ENCODE peak calls at places on chromosomes 4 and X, in five cellular contexts. One of them, this sample, is unnamed.
A peak's percentile ranks its signal among the peaks of the same experiment; 100 is the strongest.

GRCh38 chr4:124449881-124450280 is 262.7 kb downstream of the ANKRD50 start:
- DNase-seq in fibroblast of lung: no peak
- DNase-seq in CD8-positive, alpha-beta T cell: no peak
- DNase-seq in upper lobe of right lung: no peak
- DNase-seq in tibial artery: no peak
- DNase-seq in this sample: no peak

GRCh38 chr4:47519239-47519883 is 34.3 kb downstream of the ATP10D start:
- DNase-seq in fibroblast of lung: peak; percentile 68
- DNase-seq in CD8-positive, alpha-beta T cell: no peak
- DNase-seq in upper lobe of right lung: no peak
- DNase-seq in tibial artery: no peak
- DNase-seq in this sample: no peak

GRCh38 chr4:127143460-127144190 is 489.1 kb upstream of the INTU start:
- DNase-seq in fibroblast of lung: peak; percentile 92
- DNase-seq in CD8-positive, alpha-beta T cell: no peak
- DNase-seq in upper lobe of right lung: no peak
- DNase-seq in tibial artery: no peak
- DNase-seq in this sample: no peak

GRCh38 chrX:1453390-1453783 is 678 bp upstream of the ASMTL start:
- DNase-seq in fibroblast of lung: no peak
- DNase-seq in CD8-positive, alpha-beta T cell: no peak
- DNase-seq in upper lobe of right lung: no peak
- DNase-seq in tibial artery: peak; percentile 75
- DNase-seq in this sample: peak; percentile 91

GRCh38 chrX:104370089-104370488 is 115.4 kb upstream of the ESX1 start:
- DNase-seq in fibroblast of lung: no peak
- DNase-seq in CD8-positive, alpha-beta T cell: no peak
- DNase-seq in upper lobe of right lung: no peak
- DNase-seq in tibial artery: no peak
- DNase-seq in this sample: no peak

GRCh38 chr4:87657525-87657924 is 7.4 kb downstream of the DMP1 start:
- DNase-seq in fibroblast of lung: peak; percentile 77
- DNase-seq in CD8-positive, alpha-beta T cell: no peak
- DNase-seq in upper lobe of right lung: no peak
- DNase-seq in tibial artery: no peak
- DNase-seq in this sample: no peak

GRCh38 chr4:38950159-38950558 is 82.0 kb downstream of the TMEM156 start:
- DNase-seq in fibroblast of lung: no peak
- DNase-seq in CD8-positive, alpha-beta T cell: no peak
- DNase-seq in upper lobe of right lung: no peak
- DNase-seq in tibial artery: no peak
- DNase-seq in this sample: no peak

GRCh38 chr4:112361181-112361791 is 64.1 kb downstream of the ALPK1 start:
- DNase-seq in fibroblast of lung: peak; percentile 30
- DNase-seq in CD8-positive, alpha-beta T cell: no peak
- DNase-seq in upper lobe of right lung: no peak
- DNase-seq in tibial artery: no peak
- DNase-seq in this sample: no peak

GRCh38 chrX:153600032-153600373 is 1.1 kb upstream of the CCNQ start:
- DNase-seq in fibroblast of lung: no peak
- DNase-seq in CD8-positive, alpha-beta T cell: peak; percentile 2
- DNase-seq in upper lobe of right lung: no peak
- DNase-seq in tibial artery: no peak
- DNase-seq in this sample: no peak

GRCh38 chr4:476501-476900 is 22.5 kb downstream of the ZNF721 start:
- DNase-seq in fibroblast of lung: peak; percentile 78
- DNase-seq in CD8-positive, alpha-beta T cell: no peak
- DNase-seq in upper lobe of right lung: no peak
- DNase-seq in tibial artery: no peak
- DNase-seq in this sample: no peak

GRCh38 chrX:24025741-24026402 is 1.1 kb downstream of the KLHL15 start:
- DNase-seq in fibroblast of lung: peak; percentile 68
- DNase-seq in CD8-positive, alpha-beta T cell: peak; percentile 0
- DNase-seq in upper lobe of right lung: no peak
- DNase-seq in tibial artery: peak; percentile 19
- DNase-seq in this sample: peak; percentile 57

GRCh38 chr4:140641789-140642439 is 73.2 kb upstream of the UCP1 start:
- DNase-seq in fibroblast of lung: no peak
- DNase-seq in CD8-positive, alpha-beta T cell: no peak
- DNase-seq in upper lobe of right lung: peak; percentile 68
- DNase-seq in tibial artery: no peak
- DNase-seq in this sample: peak; percentile 77

GRCh38 chrX:70480660-70481018 is 36.0 kb downstream of the DLG3 start:
- DNase-seq in fibroblast of lung: peak; percentile 38
- DNase-seq in CD8-positive, alpha-beta T cell: no peak
- DNase-seq in upper lobe of right lung: no peak
- DNase-seq in tibial artery: no peak
- DNase-seq in this sample: no peak

GRCh38 chrX:21166302-21166982 is 207.8 kb upstream of the CNKSR2 start:
- DNase-seq in fibroblast of lung: peak; percentile 61
- DNase-seq in CD8-positive, alpha-beta T cell: no peak
- DNase-seq in upper lobe of right lung: no peak
- DNase-seq in tibial artery: no peak
- DNase-seq in this sample: no peak

GRCh38 chr4:19358015-19358414 is 893.7 kb upstream of the SLIT2 start:
- DNase-seq in fibroblast of lung: peak; percentile 32
- DNase-seq in CD8-positive, alpha-beta T cell: no peak
- DNase-seq in upper lobe of right lung: no peak
- DNase-seq in tibial artery: no peak
- DNase-seq in this sample: no peak

GRCh38 chr4:133151681-133152329 is 2.7 kb downstream of the PCDH10 start:
- DNase-seq in fibroblast of lung: peak; percentile 64
- DNase-seq in CD8-positive, alpha-beta T cell: no peak
- DNase-seq in upper lobe of right lung: no peak
- DNase-seq in tibial artery: no peak
- DNase-seq in this sample: no peak

GRCh38 chr4:81214518-81215218 is 354 bp downstream of the PRKG2 start:
- DNase-seq in fibroblast of lung: peak; percentile 25
- DNase-seq in CD8-positive, alpha-beta T cell: no peak
- DNase-seq in upper lobe of right lung: peak; percentile 70
- DNase-seq in tibial artery: no peak
- DNase-seq in this sample: no peak

GRCh38 chrX:115592997-115593734 is 32.2 kb downstream of the PLS3 start:
- DNase-seq in fibroblast of lung: peak; percentile 68
- DNase-seq in CD8-positive, alpha-beta T cell: no peak
- DNase-seq in upper lobe of right lung: no peak
- DNase-seq in tibial artery: no peak
- DNase-seq in this sample: no peak

GRCh38 chrX:115591856-115592842 is 31.2 kb downstream of the PLS3 start:
- DNase-seq in fibroblast of lung: peak; percentile 43
- DNase-seq in CD8-positive, alpha-beta T cell: no peak
- DNase-seq in upper lobe of right lung: no peak
- DNase-seq in tibial artery: no peak
- DNase-seq in this sample: no peak

GRCh38 chrX:115591420-115591819 is 30.4 kb downstream of the PLS3 start:
- DNase-seq in fibroblast of lung: no peak
- DNase-seq in CD8-positive, alpha-beta T cell: no peak
- DNase-seq in upper lobe of right lung: no peak
- DNase-seq in tibial artery: no peak
- DNase-seq in this sample: no peak

GRCh38 chrX:115588180-115588579 is 27.2 kb downstream of the PLS3 start:
- DNase-seq in fibroblast of lung: no peak
- DNase-seq in CD8-positive, alpha-beta T cell: no peak
- DNase-seq in upper lobe of right lung: no peak
- DNase-seq in tibial artery: no peak
- DNase-seq in this sample: no peak

GRCh38 chrX:115589419-115589818 is 28.4 kb downstream of the PLS3 start:
- DNase-seq in fibroblast of lung: no peak
- DNase-seq in CD8-positive, alpha-beta T cell: no peak
- DNase-seq in upper lobe of right lung: no peak
- DNase-seq in tibial artery: no peak
- DNase-seq in this sample: no peak
- H3K27ac ChIP-seq in fibroblast of lung: no peak overlapping the region
- H3K27ac ChIP-seq in CD8-positive, alpha-beta T cell: no peak overlapping the region
- H3K27ac ChIP-seq in upper lobe of right lung: no peak overlapping the region
- H3K27ac ChIP-seq in tibial artery: peak overlapping the region; percentile 79
- H3K27ac ChIP-seq in this sample: no peak overlapping the region

GRCh38 chr4:100682477-100683218 is 164.8 kb upstream of the EMCN start:
- DNase-seq in fibroblast of lung: no peak
- DNase-seq in CD8-positive, alpha-beta T cell: no peak
- DNase-seq in upper lobe of right lung: no peak
- DNase-seq in tibial artery: no peak
- DNase-seq in this sample: no peak
- TF ChIP-seq CTCF in fibroblast of lung: no peak
- TF ChIP-seq CTCF in CD8-positive, alpha-beta T cell: no peak
- TF ChIP-seq CTCF in upper lobe of right lung: no peak
- TF ChIP-seq CTCF in tibial artery: no peak
- TF ChIP-seq CTCF in this sample: no peak

GRCh38 chrX:39017716-39018115 is 216.5 kb downstream of the MID1IP1 start:
- DNase-seq in fibroblast of lung: no peak
- DNase-seq in CD8-positive, alpha-beta T cell: no peak
- DNase-seq in upper lobe of right lung: no peak
- DNase-seq in tibial artery: no peak
- DNase-seq in this sample: no peak

GRCh38 chrX:39017062-39017461 is 215.8 kb downstream of the MID1IP1 start:
- DNase-seq in fibroblast of lung: no peak
- DNase-seq in CD8-positive, alpha-beta T cell: no peak
- DNase-seq in upper lobe of right lung: no peak
- DNase-seq in tibial artery: no peak
- DNase-seq in this sample: peak; percentile 48

GRCh38 chrX:39018526-39018925 is 217.3 kb downstream of the MID1IP1 start:
- DNase-seq in fibroblast of lung: no peak
- DNase-seq in CD8-positive, alpha-beta T cell: no peak
- DNase-seq in upper lobe of right lung: no peak
- DNase-seq in tibial artery: no peak
- DNase-seq in this sample: no peak

GRCh38 chrX:39020051-39020669 is 218.9 kb downstream of the MID1IP1 start:
- DNase-seq in fibroblast of lung: no peak
- DNase-seq in CD8-positive, alpha-beta T cell: no peak
- DNase-seq in upper lobe of right lung: no peak
- DNase-seq in tibial artery: no peak
- DNase-seq in this sample: no peak

GRCh38 chrX:39016551-39016950 is 215.3 kb downstream of the MID1IP1 start:
- DNase-seq in fibroblast of lung: no peak
- DNase-seq in CD8-positive, alpha-beta T cell: no peak
- DNase-seq in upper lobe of right lung: no peak
- DNase-seq in tibial artery: no peak
- DNase-seq in this sample: peak; percentile 25
- H3K4me3 ChIP-seq in fibroblast of lung: no peak overlapping the region
- H3K4me3 ChIP-seq in CD8-positive, alpha-beta T cell: no peak overlapping the region
- H3K4me3 ChIP-seq in upper lobe of right lung: no peak overlapping the region
- H3K4me3 ChIP-seq in tibial artery: no peak overlapping the region
- H3K4me3 ChIP-seq in this sample: no peak overlapping the region

GRCh38 chrX:5617666-5618065 is 611.0 kb downstream of the NLGN4X start:
- DNase-seq in fibroblast of lung: no peak
- DNase-seq in CD8-positive, alpha-beta T cell: no peak
- DNase-seq in upper lobe of right lung: no peak
- DNase-seq in tibial artery: no peak
- DNase-seq in this sample: no peak
- H3K27ac ChIP-seq in fibroblast of lung: no peak overlapping the region
- H3K27ac ChIP-seq in CD8-positive, alpha-beta T cell: no peak overlapping the region
- H3K27ac ChIP-seq in upper lobe of right lung: no peak overlapping the region
- H3K27ac ChIP-seq in tibial artery: no peak overlapping the region
- H3K27ac ChIP-seq in this sample: no peak overlapping the region

GRCh38 chr4:8913858-8914460 is 42.3 kb upstream of the HMX1 start:
- DNase-seq in fibroblast of lung: no peak
- DNase-seq in CD8-positive, alpha-beta T cell: no peak
- DNase-seq in upper lobe of right lung: no peak
- DNase-seq in tibial artery: no peak
- DNase-seq in this sample: peak; percentile 20

GRCh38 chr4:8914461-8915171 is 43.0 kb upstream of the HMX1 start:
- DNase-seq in fibroblast of lung: no peak
- DNase-seq in CD8-positive, alpha-beta T cell: no peak
- DNase-seq in upper lobe of right lung: peak; percentile 53
- DNase-seq in tibial artery: peak; percentile 15
- DNase-seq in this sample: peak; percentile 31

GRCh38 chr4:8912506-8912905 is 40.9 kb upstream of the HMX1 start:
- DNase-seq in fibroblast of lung: no peak
- DNase-seq in CD8-positive, alpha-beta T cell: no peak
- DNase-seq in upper lobe of right lung: no peak
- DNase-seq in tibial artery: no peak
- DNase-seq in this sample: peak; percentile 20

GRCh38 chr4:8912089-8912455 is 40.4 kb upstream of the HMX1 start:
- DNase-seq in fibroblast of lung: no peak
- DNase-seq in CD8-positive, alpha-beta T cell: no peak
- DNase-seq in upper lobe of right lung: peak; percentile 52
- DNase-seq in tibial artery: no peak
- DNase-seq in this sample: peak; percentile 27

GRCh38 chr4:8913121-8913857 is 41.6 kb upstream of the HMX1 start:
- DNase-seq in fibroblast of lung: no peak
- DNase-seq in CD8-positive, alpha-beta T cell: no peak
- DNase-seq in upper lobe of right lung: peak; percentile 66
- DNase-seq in tibial artery: no peak
- DNase-seq in this sample: peak; percentile 42
- TF ChIP-seq CTCF in fibroblast of lung: no peak
- TF ChIP-seq CTCF in CD8-positive, alpha-beta T cell: no peak
- TF ChIP-seq CTCF in upper lobe of right lung: no peak
- TF ChIP-seq CTCF in tibial artery: no peak
- TF ChIP-seq CTCF in this sample: no peak

GRCh38 chrX:46500054-46500453 is 45.2 kb downstream of the ZNF674 start:
- DNase-seq in fibroblast of lung: no peak
- DNase-seq in CD8-positive, alpha-beta T cell: no peak
- DNase-seq in upper lobe of right lung: no peak
- DNase-seq in tibial artery: no peak
- DNase-seq in this sample: no peak
- H3K4me3 ChIP-seq in fibroblast of lung: no peak overlapping the region
- H3K4me3 ChIP-seq in CD8-positive, alpha-beta T cell: no peak overlapping the region
- H3K4me3 ChIP-seq in upper lobe of right lung: no peak overlapping the region
- H3K4me3 ChIP-seq in tibial artery: no peak overlapping the region
- H3K4me3 ChIP-seq in this sample: no peak overlapping the region

DNA sequence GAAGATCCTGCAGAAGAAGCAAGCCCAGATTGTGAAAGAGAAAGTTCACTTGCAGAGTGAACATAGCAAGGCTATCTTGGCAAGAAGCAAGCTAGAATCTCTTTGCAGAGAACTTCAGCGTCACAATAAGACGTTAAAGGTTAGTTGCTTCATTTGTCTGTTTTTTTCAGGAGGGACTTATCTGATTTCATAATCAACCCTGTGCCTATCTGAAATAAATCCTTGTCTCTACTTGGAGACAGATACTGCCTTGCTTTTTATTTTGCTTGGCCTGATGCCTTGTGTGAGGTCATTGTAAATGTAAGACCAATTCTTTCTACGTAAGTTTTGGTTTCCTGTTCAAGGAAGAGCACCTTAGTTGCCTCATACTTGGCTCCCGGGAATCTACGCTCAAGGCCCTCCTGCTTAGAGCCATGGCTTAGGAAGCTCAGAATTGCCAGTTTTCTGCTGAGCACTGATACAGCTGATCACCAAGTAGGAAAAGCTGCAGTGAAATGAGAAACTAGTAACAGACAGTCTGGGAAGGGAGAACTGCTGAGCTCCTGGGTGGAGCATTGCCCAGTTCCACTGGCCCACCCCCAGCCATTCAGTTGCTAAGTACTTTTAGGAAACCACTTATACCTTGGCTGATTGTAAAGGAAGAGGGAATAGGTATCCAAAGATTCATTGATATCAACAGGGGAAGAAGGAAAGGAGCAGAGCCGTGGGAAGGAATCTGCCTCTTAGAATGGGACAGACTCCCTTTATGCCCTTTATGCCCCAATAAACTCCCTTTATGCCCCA is 41.8 kb downstream of the RBBP7 start:
- DNase-seq in fibroblast of lung: peak; percentile 93
- DNase-seq in CD8-positive, alpha-beta T cell: no peak
- DNase-seq in upper lobe of right lung: no peak
- DNase-seq in tibial artery: peak; percentile 50
- DNase-seq in this sample: no peak
- H3K27ac ChIP-seq in fibroblast of lung: peak overlapping the region; percentile 63
- H3K27ac ChIP-seq in CD8-positive, alpha-beta T cell: no peak overlapping the region
- H3K27ac ChIP-seq in upper lobe of right lung: peak overlapping the region; percentile 58
- H3K27ac ChIP-seq in tibial artery: peak overlapping the region; percentile 67
- H3K27ac ChIP-seq in this sample: no peak overlapping the region

GRCh38 chr4:7678318-7678852 is 243.7 kb upstream of the PSAPL1 start:
- DNase-seq in fibroblast of lung: no peak
- DNase-seq in CD8-positive, alpha-beta T cell: no peak
- DNase-seq in upper lobe of right lung: no peak
- DNase-seq in tibial artery: no peak
- DNase-seq in this sample: no peak
- TF ChIP-seq CTCF in fibroblast of lung: no peak
- TF ChIP-seq CTCF in CD8-positive, alpha-beta T cell: no peak
- TF ChIP-seq CTCF in upper lobe of right lung: no peak
- TF ChIP-seq CTCF in tibial artery: no peak
- TF ChIP-seq CTCF in this sample: no peak

This sample was measured in right lobe of liver.